ENCODE peak calls at places on chromosomes 3 and 15, in six cellular contexts. C is heart left ventricle, J is body of pancreas, D is lower lobe of right lung, A is adrenal gland, I is sigmoid colon. Y is an unnamed sample. For H3K9me3 and H3K4me1, the result is how much of the 10 kb centered on the place peaks cover.

GRCh38 chr3:156300929-156301806 is 180.8 kb downstream of the KCNAB1 start:
- DNase-seq in C (no peak), J (no peak), D (no peak), A (no peak), I (no peak), Y (no peak)

GRCh38 chr3:127749787-127750225 is 72.5 kb downstream of the MGLL start:
- DNase-seq in C (no peak), J (no peak), D (no peak), A (no peak), I (no peak), Y (no peak)

GRCh38 chr15:20280933-20281463 is 260.6 kb downstream of the GOLGA6L6 start:
- DNase-seq in C (no peak), J (no peak), D (no peak), A (no peak), I (no peak), Y (no peak)

GRCh38 chr3:9749663-9750555 is at the start of gene OGG1:
- DNase-seq in C (peak), J (peak), D (peak), A (peak), I (peak), Y (peak)

GRCh38 chr3:127748754-127749327 is 73.5 kb downstream of the MGLL start:
- DNase-seq in C (no peak), J (no peak), D (peak), A (no peak), I (peak), Y (no peak)

GRCh38 chr3:86923071-86923476 is 67.9 kb downstream of the VGLL3 start:
- DNase-seq in C (no peak), J (no peak), D (no peak), A (no peak), I (no peak), Y (no peak)

GRCh38 chr3:29215948-29216347 is 64.9 kb upstream of the RBMS3 start:
- DNase-seq in C (no peak), J (no peak), D (no peak), A (no peak), I (no peak), Y (no peak)

GRCh38 chr3:193978446-193978845 is 157.5 kb upstream of the HES1 start:
- DNase-seq in C (no peak), J (no peak), D (no peak), A (no peak), I (no peak), Y (no peak)

GRCh38 chr3:186790261-186790981 is 7.0 kb downstream of the EIF4A2 start:
- DNase-seq in C (no peak), J (no peak), D (no peak), A (no peak), I (no peak), Y (peak)

GRCh38 chr15:79164043-79164442 is 73.5 kb upstream of the RASGRF1 start:
- DNase-seq in C (no peak), J (no peak), D (no peak), A (no peak), I (no peak), Y (no peak)

GRCh38 chr3:100264242-100264641 is 3.5 kb downstream of the TBC1D23 start:
- DNase-seq in C (no peak), J (no peak), D (no peak), A (no peak), I (no peak), Y (no peak)

GRCh38 chr3:42975955-42976354 is 3.2 kb upstream of the GASK1A start:
- DNase-seq in C (no peak), J (no peak), D (no peak), A (no peak), I (no peak), Y (no peak)
- H3K9me3 ChIP-seq in C (under half), J (under half), D (under half), A (under half), I (under half), Y (under half)

GRCh38 chr3:97815149-97815917 is 6.5 kb upstream of the CRYBG3 start:
- DNase-seq in C (no peak), J (no peak), D (no peak), A (no peak), I (no peak), Y (no peak)
- TF ChIP-seq CTCF in C (no peak), J (no peak), D (no peak), A (no peak), I (no peak), Y (no peak)

GRCh38 chr15:53840681-53841080 is 81.2 kb upstream of the WDR72 start:
- DNase-seq in C (no peak), J (no peak), D (no peak), A (no peak), I (no peak), Y (no peak)

GRCh38 chr15:53836618-53837017 is 77.2 kb upstream of the WDR72 start:
- DNase-seq in C (no peak), J (no peak), D (no peak), A (no peak), I (no peak), Y (no peak)

GRCh38 chr15:53834214-53834613 is 74.8 kb upstream of the WDR72 start:
- DNase-seq in C (no peak), J (no peak), D (no peak), A (no peak), I (no peak), Y (peak)

GRCh38 chr15:53835309-53835708 is 75.8 kb upstream of the WDR72 start:
- DNase-seq in C (no peak), J (no peak), D (no peak), A (no peak), I (no peak), Y (no peak)

GRCh38 chr15:53837263-53837662 is 77.8 kb upstream of the WDR72 start:
- DNase-seq in C (no peak), J (peak), D (peak), A (no peak), I (no peak), Y (peak)
- H3K4me1 ChIP-seq in C (under half), J (under half), D (under half), A (under half), I (under half), Y (under half)

GRCh38 chr3:180770639-180771038 is 91.3 kb upstream of the CCDC39 start:
- DNase-seq in C (no peak), J (no peak), D (no peak), A (no peak), I (no peak), Y (no peak)

DNA sequence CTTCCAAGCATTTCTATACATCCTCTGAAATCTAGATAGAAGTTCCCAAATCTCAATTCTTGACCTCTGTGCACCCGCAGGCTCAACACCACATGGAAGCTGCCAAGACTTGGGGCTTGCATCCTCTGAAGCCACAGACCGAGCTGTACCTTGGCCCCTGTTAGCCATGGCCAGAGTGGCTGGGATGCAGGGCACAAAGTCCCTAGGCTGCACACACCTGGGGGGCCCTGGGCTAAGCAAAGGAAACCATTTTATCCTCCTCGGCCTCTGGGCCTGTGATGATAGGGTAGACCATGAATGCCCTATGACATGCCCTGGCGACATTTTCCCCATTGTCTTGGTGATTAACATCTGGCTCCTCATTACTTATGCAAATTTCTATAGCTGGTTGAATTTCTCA is 97.1 kb upstream of the CCDC39 start:
- DNase-seq in C (no peak), J (no peak), D (no peak), A (no peak), I (no peak), Y (no peak)
- H3K9me3 ChIP-seq in C (under half), J (under half), D (under half), A (under half), I (under half), Y (under half)

DNA sequence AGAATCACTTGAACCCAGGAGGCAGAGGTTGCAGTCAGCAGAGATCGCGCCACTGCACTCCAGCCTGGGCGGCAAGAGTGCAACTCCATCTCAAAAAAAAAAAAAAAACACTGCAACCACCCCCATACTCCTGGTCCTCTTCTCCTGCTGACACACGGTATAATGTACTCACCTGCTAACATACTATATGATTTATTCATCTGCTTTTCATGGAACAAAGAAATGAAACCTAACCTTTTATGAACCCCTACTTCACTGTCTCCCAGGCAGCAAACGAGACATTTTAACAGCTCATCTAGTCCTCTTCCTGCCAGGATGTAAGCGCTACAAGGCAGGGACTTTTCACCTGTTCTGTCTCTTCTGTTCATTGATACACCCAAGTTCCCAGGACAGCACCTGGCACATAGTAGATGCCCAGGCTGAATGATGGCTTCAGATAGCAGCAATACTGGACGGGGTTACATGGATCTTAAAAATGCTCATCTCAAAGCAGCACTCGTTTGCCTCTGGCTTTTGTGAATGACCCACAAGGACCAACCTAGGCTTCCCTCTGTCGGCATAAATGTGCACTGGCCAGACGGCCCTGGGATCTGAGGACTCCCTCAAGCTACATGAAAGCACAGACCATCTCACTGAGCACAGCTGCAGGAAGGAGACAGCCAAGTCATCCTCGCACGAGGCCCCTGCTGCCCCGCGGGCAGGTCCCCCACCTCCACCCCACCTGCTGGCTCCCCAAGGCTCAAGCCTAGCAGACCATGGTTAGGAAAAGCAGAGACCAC is 20.3 kb downstream of the XXYLT1 start:
- DNase-seq in C (no peak), J (no peak), D (no peak), A (no peak), I (peak), Y (peak)
- TF ChIP-seq CTCF in C (peak), J (no peak), D (peak), A (no peak), I (peak), Y (peak)

Y was measured in BE2C.